ENCODE peak calls at places on chromosomes 3 and 15, in six cellular contexts. P is activated CD4-positive, alpha-beta T cell treated with anti-CD3 and anti-CD28 coated beads, Interleukin-2, amount 50 U/mL, for 48 hours; I is pons; U is transverse colon; J is NCI-H1105 treated with DMSO at 0.1 percent for 48 hours; E is dermis microvascular lymphatic vessel endothelial cell. R is an unnamed sample.

GRCh38 chr3:151379083-151379734 is 5.3 kb downstream of the P2RY12 start:
- DNase-seq in P (peak), I (no peak), U (peak), J (no peak), E (peak), R (no peak)

GRCh38 chr3:184755315-184755731 is 43.5 kb upstream of the MAGEF1 start:
- DNase-seq in P (no peak), I (no peak), U (no peak), J (no peak), E (no peak), R (no peak)

GRCh38 chr15:40549894-40550293 is 14.9 kb downstream of the CCDC32 start:
- DNase-seq in P (no peak), I (no peak), U (no peak), J (no peak), E (no peak), R (no peak)

GRCh38 chr3:38978729-38979128 is 73.0 kb downstream of the SCN11A start:
- DNase-seq in P (no peak), I (no peak), U (no peak), J (no peak), E (no peak), R (no peak)

GRCh38 chr3:133991209-133991608 is 38.5 kb downstream of the SLCO2A1 start:
- DNase-seq in P (no peak), I (no peak), U (no peak), J (no peak), E (peak), R (no peak)

GRCh38 chr15:56353119-56353518 is 12.1 kb upstream of the TEX9 start:
- DNase-seq in P (no peak), I (no peak), U (no peak), J (no peak), E (no peak), R (no peak)

GRCh38 chr15:60627544-60627943 is 148.6 kb upstream of the ICE2 start:
- DNase-seq in P (no peak), I (no peak), U (no peak), J (no peak), E (no peak), R (no peak)

GRCh38 chr3:126671521-126671920 is 16.6 kb upstream of the TXNRD3 start:
- DNase-seq in P (no peak), I (no peak), U (no peak), J (no peak), E (no peak), R (no peak)

GRCh38 chr3:100825574-100825973 is 116.3 kb downstream of the TFG start:
- DNase-seq in P (no peak), I (no peak), U (no peak), J (peak), E (peak), R (peak)

GRCh38 chr15:92277776-92278175 is 115.9 kb upstream of the ST8SIA2 start:
- DNase-seq in P (peak), I (peak), U (no peak), J (peak), E (no peak), R (peak)

GRCh38 chr3:187763850-187764648 is 18.8 kb upstream of the BCL6 start:
- DNase-seq in P (no peak), I (no peak), U (no peak), J (no peak), E (no peak), R (no peak)

GRCh38 chr15:86183765-86184491 is 104.3 kb downstream of the AGBL1 start:
- DNase-seq in P (peak), I (no peak), U (no peak), J (no peak), E (no peak), R (no peak)

GRCh38 chr3:3189102-3189727 is 9.7 kb upstream of the CRBN start:
- DNase-seq in P (no peak), I (no peak), U (no peak), J (no peak), E (no peak), R (no peak)

GRCh38 chr3:50297896-50298725 is 1.1 kb downstream of the HYAL3 start:
- DNase-seq in P (no peak), I (no peak), U (no peak), J (no peak), E (no peak), R (no peak)

GRCh38 chr3:136960838-136961836 is 3.4 kb downstream of the IL20RB start:
- DNase-seq in P (no peak), I (no peak), U (no peak), J (no peak), E (no peak), R (no peak)

GRCh38 chr3:42300013-42300412 is 34.0 kb upstream of the CCK start:
- DNase-seq in P (peak), I (no peak), U (peak), J (no peak), E (peak), R (no peak)

GRCh38 chr3:196207833-196208607 is 3.2 kb downstream of the ZDHHC19 start:
- DNase-seq in P (peak), I (no peak), U (peak), J (no peak), E (peak), R (no peak)

GRCh38 chr3:104887069-104887468 is 479.6 kb upstream of the ALCAM start:
- DNase-seq in P (no peak), I (no peak), U (no peak), J (no peak), E (no peak), R (no peak)

GRCh38 chr15:41513282-41514227 is at the start of gene LTK:
- DNase-seq in P (no peak), I (no peak), U (peak), J (no peak), E (no peak), R (no peak)

GRCh38 chr15:88704791-88705768 is 66.3 kb downstream of the ISG20 start:
- DNase-seq in P (no peak), I (peak), U (peak), J (no peak), E (peak), R (peak)

GRCh38 chr3:13580256-13581023 is 31.5 kb downstream of the FBLN2 start:
- DNase-seq in P (no peak), I (no peak), U (no peak), J (no peak), E (no peak), R (no peak)

GRCh38 chr15:31081568-31082250 is 19.8 kb downstream of the TRPM1 start:
- DNase-seq in P (no peak), I (no peak), U (peak), J (no peak), E (no peak), R (no peak)

GRCh38 chr15:65337436-65338070 is 33.1 kb downstream of the RNU5B-1 start:
- DNase-seq in P (no peak), I (no peak), U (no peak), J (no peak), E (no peak), R (no peak)

GRCh38 chr3:127002195-127003174 is 19.6 kb downstream of the PLXNA1 start:
- DNase-seq in P (no peak), I (peak), U (peak), J (no peak), E (peak), R (no peak)

GRCh38 chr15:48515497-48515896 is 130.0 kb downstream of the FBN1 start:
- DNase-seq in P (no peak), I (peak), U (no peak), J (no peak), E (peak), R (no peak)

GRCh38 chr3:174169736-174170135 is 689.4 kb upstream of the NAALADL2 start:
- DNase-seq in P (no peak), I (no peak), U (no peak), J (no peak), E (no peak), R (no peak)

GRCh38 chr15:60346653-60347052 is 51.1 kb downstream of the ANXA2 start:
- DNase-seq in P (no peak), I (no peak), U (no peak), J (no peak), E (no peak), R (no peak)

GRCh38 chr3:149473314-149473990 is 1.0 kb upstream of the TM4SF4 start:
- DNase-seq in P (no peak), I (no peak), U (peak), J (no peak), E (peak), R (peak)

GRCh38 chr3:149020196-149020838 is 29.0 kb downstream of the GYG1 start:
- DNase-seq in P (no peak), I (peak), U (no peak), J (no peak), E (peak), R (no peak)

GRCh38 chr3:159763466-159764210 is 225.0 kb upstream of the IL12A start:
- DNase-seq in P (peak), I (peak), U (peak), J (peak), E (peak), R (peak)

GRCh38 chr3:37967252-37967881 is 23.2 kb upstream of the VILL start:
- DNase-seq in P (peak), I (peak), U (peak), J (peak), E (peak), R (peak)

GRCh38 chr3:126907557-126907956 is 75.4 kb upstream of the PLXNA1 start:
- DNase-seq in P (no peak), I (no peak), U (no peak), J (no peak), E (no peak), R (no peak)

GRCh38 chr3:56688191-56688590 is 5.1 kb upstream of the TASOR start:
- DNase-seq in P (no peak), I (no peak), U (no peak), J (no peak), E (no peak), R (no peak)

GRCh38 chr15:101480613-101481380 is 8.7 kb downstream of the PCSK6 start:
- DNase-seq in P (no peak), I (no peak), U (no peak), J (no peak), E (no peak), R (no peak)

GRCh38 chr15:74614744-74615312 is 808 bp upstream of the CLK3 start:
- DNase-seq in P (peak), I (peak), U (peak), J (peak), E (peak), R (no peak)

GRCh38 chr3:9169951-9170850 is 79.2 kb downstream of the SRGAP3 start:
- DNase-seq in P (no peak), I (no peak), U (no peak), J (no peak), E (no peak), R (no peak)

GRCh38 chr3:180391001-180391400 is 211.0 kb upstream of the TTC14 start:
- DNase-seq in P (no peak), I (no peak), U (no peak), J (no peak), E (no peak), R (no peak)

GRCh38 chr3:161171639-161172552 is 49.2 kb upstream of the NMD3 start:
- DNase-seq in P (no peak), I (no peak), U (no peak), J (no peak), E (peak), R (no peak)